ENCODE peak calls at places on chromosomes 12 and 14, in seven cellular contexts. V is tibial artery; L is omental fat pad; R is renal cortical epithelial cell; K is stimulated activated CD4-positive, alpha-beta T cell treated with anti-CD3 and anti-CD28 coated beads, Interleukin-15, amount 100 ng/mL, for 1 hour; X is NCI-H1092; Q is adipocyte. M is an unnamed sample.

GRCh38 chr12:90239740-90240260 is 531.2 kb upstream of the ATP2B1 start:
- DNase-seq in V (no peak), L (no peak), R (no peak), K (no peak), X (no peak), Q (no peak), M (no peak)

GRCh38 chr12:30884804-30885203 is 41.7 kb upstream of the TSPAN11 start:
- DNase-seq in V (no peak), L (no peak), R (peak), K (no peak), X (no peak), Q (no peak), M (no peak)

GRCh38 chr14:63088865-63089264 is 43.6 kb upstream of the KCNH5 start:
- DNase-seq in V (no peak), L (no peak), R (no peak), K (no peak), X (peak), Q (no peak), M (no peak)

GRCh38 chr12:45732936-45733335 is 3.4 kb downstream of the ARID2 start:
- DNase-seq in V (no peak), L (no peak), R (peak), K (no peak), X (no peak), Q (peak), M (no peak)

GRCh38 chr14:71956920-71957563 is 24.8 kb downstream of the RGS6 start:
- DNase-seq in V (no peak), L (no peak), R (no peak), K (no peak), X (no peak), Q (no peak), M (no peak)

GRCh38 chr12:75444444-75445136 is 36.0 kb upstream of the GLIPR1 start:
- DNase-seq in V (no peak), L (no peak), R (peak), K (no peak), X (no peak), Q (peak), M (no peak)

GRCh38 chr12:105433804-105434203 is 103.3 kb downstream of the C12orf75 start:
- DNase-seq in V (no peak), L (no peak), R (peak), K (no peak), X (no peak), Q (no peak), M (no peak)

GRCh38 chr12:21296751-21297406 is 37.8 kb downstream of the SLCO1A2 start:
- DNase-seq in V (no peak), L (no peak), R (peak), K (no peak), X (no peak), Q (peak), M (peak)

GRCh38 chr14:104689620-104690265 is 325 bp downstream of the INF2 start:
- DNase-seq in V (no peak), L (no peak), R (no peak), K (no peak), X (no peak), Q (peak), M (no peak)

GRCh38 chr14:22071001-22071400 is 397.4 kb upstream of the OR4E1 start:
- DNase-seq in V (no peak), L (no peak), R (no peak), K (peak), X (no peak), Q (no peak), M (no peak)

GRCh38 chr12:46266382-46266791 is 2.5 kb downstream of the SLC38A1 start:
- DNase-seq in V (no peak), L (no peak), R (peak), K (no peak), X (peak), Q (peak), M (peak)

GRCh38 chr12:124231980-124232653 is 62.8 kb upstream of the RFLNA start:
- DNase-seq in V (no peak), L (peak), R (no peak), K (no peak), X (peak), Q (no peak), M (no peak)

GRCh38 chr12:47133981-47134380 is 54.2 kb upstream of the AMIGO2 start:
- DNase-seq in V (no peak), L (no peak), R (no peak), K (no peak), X (no peak), Q (peak), M (no peak)

M was measured in G401.